ENCODE peak calls at places on chromosome 22, in four cellular contexts. M is upper lobe of right lung, Q is IMR-90, X is endodermal cell. P is an unnamed sample.

GRCh38 chr22:42074153-42074750 is at the start of gene PHETA2:
- DNase-seq in M (peak; percentile 85), Q (peak; percentile 25), X (peak; percentile 68), P (peak; percentile 87)

GRCh38 chr22:44729391-44730012 is 22.9 kb upstream of the ARHGAP8 start:
- DNase-seq in M (no peak), Q (peak; percentile 71), X (no peak), P (peak; percentile 88)

GRCh38 chr22:45600791-45601730 is 70.6 kb upstream of the ATXN10 start:
- DNase-seq in M (no peak), Q (peak; percentile 85), X (no peak), P (no peak)

GRCh38 chr22:27720860-27721259 is 80.7 kb downstream of the MN1 start:
- DNase-seq in M (peak; percentile 28), Q (no peak), X (no peak), P (peak; percentile 29)

GRCh38 chr22:45201678-45202332 is 38.1 kb downstream of the NUP50 start:
- DNase-seq in M (no peak), Q (peak; percentile 100), X (peak; percentile 57), P (no peak)

GRCh38 chr22:48960981-48961655 is 866.6 kb downstream of the BRD1 start:
- DNase-seq in M (peak; percentile 42), Q (no peak), X (peak; percentile 45), P (peak; percentile 27)

GRCh38 chr22:46406349-46406748 is 70.8 kb downstream of the TRMU start:
- DNase-seq in M (no peak), Q (no peak), X (no peak), P (no peak)

GRCh38 chr22:49239264-49240015 is 588.2 kb downstream of the BRD1 start:
- DNase-seq in M (no peak), Q (no peak), X (no peak), P (peak; percentile 59)

GRCh38 chr22:42670921-42671709 is 21.9 kb upstream of the CYB5R3 start:
- DNase-seq in M (no peak), Q (no peak), X (no peak), P (no peak)

GRCh38 chr22:17761145-17761488 is 13.2 kb downstream of the BID start:
- DNase-seq in M (no peak), Q (no peak), X (no peak), P (no peak)

GRCh38 chr22:46576556-46577351 is 39.3 kb upstream of the CELSR1 start:
- DNase-seq in M (peak; percentile 81), Q (peak; percentile 35), X (peak; percentile 59), P (peak; percentile 91)

GRCh38 chr22:17120281-17120680 is 879 bp downstream of the TMEM121B start:
- DNase-seq in M (peak; percentile 78), Q (peak; percentile 30), X (peak; percentile 97), P (peak; percentile 89)

GRCh38 chr22:48629631-48630443 is 1197.8 kb downstream of the BRD1 start:
- DNase-seq in M (no peak), Q (no peak), X (no peak), P (no peak)

GRCh38 chr22:42805016-42805997 is 51.8 kb downstream of the ARFGAP3 start:
- DNase-seq in M (peak; percentile 82), Q (no peak), X (no peak), P (no peak)

GRCh38 chr22:39264344-39265116 is 19.7 kb upstream of the PDGFB start:
- DNase-seq in M (no peak), Q (no peak), X (no peak), P (no peak)

GRCh38 chr22:42879371-42880021 is 22.4 kb upstream of the ARFGAP3 start:
- DNase-seq in M (no peak), Q (no peak), X (no peak), P (no peak)

GRCh38 chr22:47197735-47198500 is 435.5 kb downstream of the TBC1D22A start:
- DNase-seq in M (peak; percentile 60), Q (no peak), X (peak; percentile 41), P (peak; percentile 69)

GRCh38 chr22:28027453-28028448 is 108.7 kb upstream of the PITPNB start:
- DNase-seq in M (peak; percentile 55), Q (no peak), X (no peak), P (peak; percentile 62)

GRCh38 chr22:35622132-35622913 is 5.2 kb upstream of the MB start:
- DNase-seq in M (no peak), Q (no peak), X (peak; percentile 87), P (no peak)

GRCh38 chr22:45317551-45318167 is 7.9 kb downstream of the FAM118A start:
- DNase-seq in M (no peak), Q (peak; percentile 37), X (peak; percentile 76), P (no peak)

GRCh38 chr22:44461614-44462013 is 36.4 kb downstream of the RTL6 start:
- DNase-seq in M (no peak), Q (no peak), X (no peak), P (peak; percentile 4)

GRCh38 chr22:42313804-42314581 is 43.5 kb upstream of the TCF20 start:
- DNase-seq in M (no peak), Q (peak; percentile 54), X (peak; percentile 96), P (no peak)

GRCh38 chr22:46915978-46916730 is 153.7 kb downstream of the TBC1D22A start:
- DNase-seq in M (peak; percentile 26), Q (no peak), X (no peak), P (no peak)

GRCh38 chr22:46572911-46573780 is 35.7 kb upstream of the CELSR1 start:
- DNase-seq in M (no peak), Q (no peak), X (peak; percentile 43), P (peak; percentile 61)

GRCh38 chr22:48577014-48577690 is 1250.5 kb downstream of the BRD1 start:
- DNase-seq in M (no peak), Q (no peak), X (peak; percentile 63), P (no peak)

GRCh38 chr22:46537221-46537945 is at the start of gene CELSR1:
- DNase-seq in M (peak; percentile 94), Q (peak; percentile 11), X (peak; percentile 87), P (no peak)

GRCh38 chr22:46517255-46517761 is 20.1 kb downstream of the CELSR1 start:
- DNase-seq in M (no peak), Q (no peak), X (no peak), P (no peak)

GRCh38 chr22:49307071-49307830 is 520.4 kb downstream of the BRD1 start:
- DNase-seq in M (peak; percentile 58), Q (no peak), X (peak; percentile 25), P (peak; percentile 42)

GRCh38 chr22:42511401-42511891 is 8.2 kb downstream of the RRP7A start:
- DNase-seq in M (no peak), Q (no peak), X (no peak), P (no peak)

GRCh38 chr22:45341503-45341902 is 31.8 kb downstream of the FAM118A start:
- DNase-seq in M (no peak), Q (no peak), X (no peak), P (no peak)

GRCh38 chr22:25645266-25645665 is 80.8 kb downstream of the GRK3 start:
- DNase-seq in M (no peak), Q (peak; percentile 49), X (no peak), P (no peak)

GRCh38 chr22:18000441-18001039 is 23.8 kb downstream of the MICAL3 start:
- DNase-seq in M (no peak), Q (no peak), X (peak; percentile 75), P (peak; percentile 85)

GRCh38 chr22:17924735-17925727 is 99.3 kb downstream of the MICAL3 start:
- DNase-seq in M (no peak), Q (no peak), X (no peak), P (no peak)

GRCh38 chr22:42716649-42717127 is 4.0 kb downstream of the A4GALT start:
- DNase-seq in M (no peak), Q (no peak), X (no peak), P (peak; percentile 85)

GRCh38 chr22:46125816-46126770 is 24.2 kb upstream of the PPARA start:
- DNase-seq in M (no peak), Q (no peak), X (no peak), P (no peak)

GRCh38 chr22:22357024-22357868 is 112.7 kb downstream of the VPREB1 start:
- DNase-seq in M (peak; percentile 80), Q (peak; percentile 43), X (peak; percentile 97), P (peak; percentile 92)

GRCh38 chr22:48153726-48154125 is 1391.3 kb downstream of the TBC1D22A start:
- DNase-seq in M (no peak), Q (no peak), X (no peak), P (no peak)

GRCh38 chr22:40308999-40309578 is 37.2 kb upstream of the ADSL start:
- DNase-seq in M (no peak), Q (no peak), X (no peak), P (no peak)
- H3K36me3 ChIP-seq in M (peaks cover 90% of the 10 kb centered on the region), Q (peaks cover 30% of the 10 kb centered on the region), X (peaks cover 89% of the 10 kb centered on the region), P (peaks cover 100% of the 10 kb centered on the region)

GRCh38 chr22:26671317-26672059 is 14.1 kb downstream of the MIAT start:
- DNase-seq in M (peak; percentile 72), Q (no peak), X (no peak), P (peak; percentile 93)
- H3K27ac ChIP-seq in M (peak overlapping the region; percentile 98), Q (peak overlapping the region; percentile 92), X (peak overlapping the region; percentile 90), P (peak overlapping the region; percentile 92)

GRCh38 chr22:21020802-21021429 is 6.0 kb downstream of the P2RX6 start:
- DNase-seq in M (no peak), Q (no peak), X (peak; percentile 82), P (no peak)
- TF ChIP-seq CTCF in M (peak; percentile 14), Q (peak; percentile 42), X (peak; percentile 76), P (peak; percentile 33)

DNA sequence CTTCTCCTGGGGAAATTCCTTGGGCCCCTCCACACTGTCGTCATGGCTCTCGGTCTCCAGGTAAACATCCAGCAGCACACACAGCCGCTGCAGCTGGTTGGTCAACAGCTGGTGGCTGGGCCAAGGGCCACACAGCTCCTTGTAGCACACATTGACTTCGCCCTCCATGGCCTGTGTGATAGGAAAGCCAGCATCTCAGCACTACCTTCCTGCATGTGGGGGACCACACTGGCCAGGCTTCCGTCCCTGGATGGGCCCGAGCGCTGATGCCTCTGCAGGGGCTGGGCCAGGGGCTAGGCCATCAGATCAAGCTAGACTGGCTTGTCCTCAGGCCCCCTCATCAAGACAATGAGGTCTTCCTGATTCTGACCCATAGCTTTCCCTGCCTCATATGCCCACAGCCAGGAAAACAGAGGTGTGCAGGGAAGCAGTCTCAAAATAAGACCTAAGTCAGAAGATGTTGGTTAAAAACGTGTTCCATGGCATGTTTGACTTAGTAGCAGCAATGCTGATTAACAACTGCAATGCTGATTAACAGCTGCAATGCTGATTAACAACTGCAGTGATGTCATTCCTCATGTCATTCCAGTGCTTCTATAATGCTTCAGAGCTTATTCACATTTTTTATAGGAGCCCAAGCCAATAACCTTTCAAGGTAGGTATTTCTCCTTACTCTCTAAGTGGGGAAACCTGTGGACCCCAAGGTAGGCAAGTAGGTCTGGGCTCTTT is 31.3 kb downstream of the NEFH start:
- DNase-seq in M (no peak), Q (no peak), X (no peak), P (peak; percentile 65)
- H3K36me3 ChIP-seq in M (peaks cover 87% of the 10 kb centered on the region), Q (peaks cover 61% of the 10 kb centered on the region), X (peaks cover 85% of the 10 kb centered on the region), P (peaks cover 98% of the 10 kb centered on the region)

DNA sequence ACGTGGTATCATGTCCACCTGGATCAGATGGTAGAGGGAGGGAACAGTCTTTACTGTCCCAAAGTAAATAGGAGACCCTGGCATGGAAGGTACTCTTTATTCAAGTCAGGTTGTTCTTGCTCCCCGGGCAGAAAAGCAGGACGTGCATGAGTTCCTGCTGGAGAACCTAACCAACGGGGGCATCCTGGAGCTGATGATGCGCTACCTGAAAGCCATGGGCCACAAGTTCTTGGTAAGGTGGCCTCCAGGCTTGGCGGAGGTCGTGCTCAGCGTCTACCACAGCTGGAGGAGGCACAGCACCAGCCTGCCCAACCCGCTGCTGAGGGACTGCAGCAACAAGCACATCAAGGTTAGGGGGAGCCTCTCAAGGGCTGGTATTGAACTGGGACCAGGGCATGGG is 48.7 kb downstream of the CABIN1 start:
- DNase-seq in M (no peak), Q (no peak), X (no peak), P (no peak)
- H3K27ac ChIP-seq in M (peak overlapping the region; percentile 66), Q (peak overlapping the region; percentile 89), X (no peak overlapping the region), P (no peak overlapping the region)

GRCh38 chr22:19866665-19867009 is 12.0 kb upstream of the GNB1L start:
- DNase-seq in M (no peak), Q (no peak), X (no peak), P (no peak)
- TF ChIP-seq CTCF in M (no peak), Q (no peak), X (no peak), P (no peak)

GRCh38 chr22:31626427-31627150 is 35.4 kb downstream of the PISD start:
- DNase-seq in M (no peak), Q (no peak), X (peak; percentile 45), P (no peak)
- H3K36me3 ChIP-seq in M (peaks cover 6% of the 10 kb centered on the region), Q (peaks cover 30% of the 10 kb centered on the region), X (peaks cover 21% of the 10 kb centered on the region), P (peaks cover 8% of the 10 kb centered on the region)

P was measured in spleen.